ENCODE peak calls at places on chromosomes 12 and 14, in eight cellular contexts. One of them, this sample, is unnamed.

GRCh38 chr14:102525213-102526143 is 15.9 kb upstream of the ANKRD9 start:
- DNase-seq in suprapubic skin: no peak
- DNase-seq in transverse colon: peak; percentile 63
- DNase-seq in ovary: no peak
- DNase-seq in A549: peak; percentile 80
- DNase-seq in esophagus muscularis mucosa: no peak
- DNase-seq in K562: no peak
- DNase-seq in upper lobe of left lung: peak; percentile 53
- DNase-seq in this sample: no peak

GRCh38 chr12:90499793-90500192 is 455.2 kb downstream of the CCER1 start:
- DNase-seq in suprapubic skin: no peak
- DNase-seq in transverse colon: no peak
- DNase-seq in ovary: no peak
- DNase-seq in A549: no peak
- DNase-seq in esophagus muscularis mucosa: no peak
- DNase-seq in K562: no peak
- DNase-seq in upper lobe of left lung: no peak
- DNase-seq in this sample: no peak

GRCh38 chr12:67594888-67595287 is 53.7 kb upstream of the DYRK2 start:
- DNase-seq in suprapubic skin: no peak
- DNase-seq in transverse colon: no peak
- DNase-seq in ovary: no peak
- DNase-seq in A549: peak; percentile 18
- DNase-seq in esophagus muscularis mucosa: peak; percentile 2
- DNase-seq in K562: no peak
- DNase-seq in upper lobe of left lung: no peak
- DNase-seq in this sample: no peak

GRCh38 chr12:55713721-55714120 is 2.1 kb upstream of the BLOC1S1 start:
- DNase-seq in suprapubic skin: no peak
- DNase-seq in transverse colon: no peak
- DNase-seq in ovary: no peak
- DNase-seq in A549: peak; percentile 40
- DNase-seq in esophagus muscularis mucosa: no peak
- DNase-seq in K562: no peak
- DNase-seq in upper lobe of left lung: no peak
- DNase-seq in this sample: no peak

GRCh38 chr14:93456356-93456755 is 25.6 kb downstream of the UNC79 start:
- DNase-seq in suprapubic skin: no peak
- DNase-seq in transverse colon: no peak
- DNase-seq in ovary: no peak
- DNase-seq in A549: no peak
- DNase-seq in esophagus muscularis mucosa: no peak
- DNase-seq in K562: no peak
- DNase-seq in upper lobe of left lung: no peak
- DNase-seq in this sample: no peak

GRCh38 chr14:60915781-60916180 is 65.1 kb downstream of the TRMT5 start:
- DNase-seq in suprapubic skin: no peak
- DNase-seq in transverse colon: no peak
- DNase-seq in ovary: no peak
- DNase-seq in A549: no peak
- DNase-seq in esophagus muscularis mucosa: no peak
- DNase-seq in K562: no peak
- DNase-seq in upper lobe of left lung: no peak
- DNase-seq in this sample: no peak

GRCh38 chr14:104387000-104387384 is 192.6 kb upstream of the C14orf180 start:
- DNase-seq in suprapubic skin: peak; percentile 9
- DNase-seq in transverse colon: no peak
- DNase-seq in ovary: peak; percentile 3
- DNase-seq in A549: no peak
- DNase-seq in esophagus muscularis mucosa: no peak
- DNase-seq in K562: no peak
- DNase-seq in upper lobe of left lung: no peak
- DNase-seq in this sample: peak; percentile 10

GRCh38 chr12:85549658-85550057 is 269.6 kb downstream of the ALX1 start:
- DNase-seq in suprapubic skin: no peak
- DNase-seq in transverse colon: no peak
- DNase-seq in ovary: no peak
- DNase-seq in A549: no peak
- DNase-seq in esophagus muscularis mucosa: no peak
- DNase-seq in K562: no peak
- DNase-seq in upper lobe of left lung: no peak
- DNase-seq in this sample: no peak

DNA sequence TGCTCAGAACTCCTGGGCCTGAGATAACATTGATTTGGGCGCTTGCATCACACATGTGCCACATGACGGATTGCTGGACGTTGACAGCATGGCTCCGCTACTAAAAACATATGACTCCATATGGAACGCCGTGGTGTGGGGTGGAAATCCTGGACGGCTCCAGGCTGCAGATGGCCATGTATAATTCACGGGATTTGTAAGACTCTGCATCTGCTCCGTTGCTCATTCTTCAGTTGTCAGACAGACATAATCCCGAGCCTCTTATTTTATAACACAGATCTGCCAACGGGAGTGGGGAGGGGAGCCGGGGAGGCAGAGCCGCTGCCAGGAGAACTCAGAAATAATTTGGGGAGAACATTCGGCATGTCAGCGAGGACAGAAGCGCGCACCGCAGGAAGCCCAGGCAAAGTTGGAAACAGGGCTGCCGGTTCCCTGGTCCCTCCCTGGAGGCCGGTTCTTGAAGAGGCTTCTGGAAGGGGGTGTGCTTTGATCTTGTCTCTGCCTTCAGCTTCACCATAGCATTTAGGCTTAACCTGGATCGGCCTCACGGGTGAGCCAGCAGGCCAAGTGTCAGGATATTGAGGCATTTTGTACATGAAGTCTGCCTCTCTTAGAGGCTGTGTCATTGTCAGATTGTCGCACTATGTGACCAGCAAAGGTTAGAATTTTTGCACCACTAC is 45.8 kb upstream of the MYL2 start:
- DNase-seq in suprapubic skin: no peak
- DNase-seq in transverse colon: no peak
- DNase-seq in ovary: no peak
- DNase-seq in A549: no peak
- DNase-seq in esophagus muscularis mucosa: no peak
- DNase-seq in K562: no peak
- DNase-seq in upper lobe of left lung: no peak
- DNase-seq in this sample: no peak
- TF ChIP-seq EP300 in suprapubic skin: no peak
- TF ChIP-seq EP300 in transverse colon: no peak
- TF ChIP-seq EP300 in ovary: no peak
- TF ChIP-seq EP300 in A549: no peak
- TF ChIP-seq EP300 in esophagus muscularis mucosa: no peak
- TF ChIP-seq EP300 in K562: no peak
- TF ChIP-seq EP300 in upper lobe of left lung: no peak
- TF ChIP-seq EP300 in this sample: no peak

DNA sequence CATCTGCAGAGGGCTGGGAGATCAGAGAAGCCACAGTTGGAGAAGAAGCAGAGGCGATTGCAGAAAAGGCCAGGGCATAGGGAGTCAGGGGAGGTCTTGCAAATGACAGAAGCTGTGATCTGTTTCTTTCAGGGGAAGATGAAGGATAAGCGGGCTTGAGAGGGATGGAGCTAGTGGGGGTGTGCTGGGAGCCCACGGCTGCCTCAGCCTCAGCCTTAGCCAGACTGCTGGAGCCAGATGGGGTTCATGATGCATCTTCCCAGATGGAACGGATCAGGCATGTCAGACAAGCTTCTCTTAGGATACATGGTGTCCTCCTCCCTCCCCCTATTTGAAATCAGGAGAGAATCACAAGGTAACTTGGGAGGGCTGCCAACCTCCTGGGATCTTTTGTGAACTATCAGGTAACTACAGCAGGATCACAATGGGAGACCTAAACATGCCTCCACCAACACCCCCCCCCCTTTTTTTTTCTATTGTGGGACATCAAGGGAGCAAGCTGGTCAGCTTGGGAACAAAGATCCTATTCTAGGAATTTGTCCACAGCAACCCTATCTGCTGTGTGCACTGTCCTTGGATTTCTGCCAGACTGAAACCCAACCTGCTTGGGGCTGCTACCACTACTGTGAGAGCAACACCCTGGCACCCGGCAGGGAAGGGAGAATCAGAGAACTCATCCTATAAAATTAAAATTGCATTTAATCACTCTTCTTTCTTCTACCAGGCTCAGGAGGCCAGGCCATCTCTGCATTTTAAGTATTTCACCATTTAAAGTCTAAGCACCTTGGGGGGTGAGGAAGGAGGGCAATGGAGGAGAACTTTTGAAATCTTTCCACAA is 10.7 kb upstream of the ATP2A2 start:
- DNase-seq in suprapubic skin: no peak
- DNase-seq in transverse colon: no peak
- DNase-seq in ovary: peak; percentile 51
- DNase-seq in A549: peak; percentile 82
- DNase-seq in esophagus muscularis mucosa: no peak
- DNase-seq in K562: peak; percentile 70
- DNase-seq in upper lobe of left lung: peak; percentile 25
- DNase-seq in this sample: peak; percentile 87
- TF ChIP-seq EP300 in suprapubic skin: peak; percentile 17
- TF ChIP-seq EP300 in transverse colon: no peak
- TF ChIP-seq EP300 in ovary: no peak
- TF ChIP-seq EP300 in A549: no peak
- TF ChIP-seq EP300 in esophagus muscularis mucosa: no peak
- TF ChIP-seq EP300 in K562: peak; percentile 79
- TF ChIP-seq EP300 in upper lobe of left lung: no peak
- TF ChIP-seq EP300 in this sample: peak; percentile 60

DNA sequence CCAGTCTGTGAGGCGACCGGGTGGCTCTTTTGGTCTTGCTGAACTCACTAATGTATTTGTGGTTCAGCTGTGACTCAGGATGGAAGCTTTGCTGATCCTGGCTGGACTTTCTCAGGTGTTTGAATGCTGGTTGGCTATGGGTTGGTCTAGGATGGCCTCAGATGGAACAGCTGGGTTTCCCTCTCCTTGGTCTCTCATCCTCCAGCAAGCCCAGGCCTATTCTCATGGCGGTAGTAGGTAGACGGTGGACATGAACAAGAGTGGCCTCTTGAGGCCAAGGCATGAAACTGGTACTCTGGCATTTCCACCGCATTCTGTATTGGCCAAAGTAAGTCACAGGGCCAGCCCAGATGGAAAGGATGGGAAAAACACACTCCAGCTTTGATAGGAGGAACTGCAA is 11.8 kb upstream of the POLR3B start:
- DNase-seq in suprapubic skin: no peak
- DNase-seq in transverse colon: no peak
- DNase-seq in ovary: no peak
- DNase-seq in A549: peak; percentile 87
- DNase-seq in esophagus muscularis mucosa: no peak
- DNase-seq in K562: peak; percentile 13
- DNase-seq in upper lobe of left lung: peak; percentile 55
- DNase-seq in this sample: no peak
- TF ChIP-seq EP300 in suprapubic skin: no peak
- TF ChIP-seq EP300 in transverse colon: no peak
- TF ChIP-seq EP300 in ovary: no peak
- TF ChIP-seq EP300 in A549: no peak
- TF ChIP-seq EP300 in esophagus muscularis mucosa: no peak
- TF ChIP-seq EP300 in K562: no peak
- TF ChIP-seq EP300 in upper lobe of left lung: no peak
- TF ChIP-seq EP300 in this sample: no peak

GRCh38 chr12:4250691-4251090 is 22.9 kb upstream of the CCND2 start:
- DNase-seq in suprapubic skin: no peak
- DNase-seq in transverse colon: no peak
- DNase-seq in ovary: no peak
- DNase-seq in A549: no peak
- DNase-seq in esophagus muscularis mucosa: peak; percentile 75
- DNase-seq in K562: no peak
- DNase-seq in upper lobe of left lung: no peak
- DNase-seq in this sample: no peak
- TF ChIP-seq EP300 in suprapubic skin: no peak
- TF ChIP-seq EP300 in transverse colon: no peak
- TF ChIP-seq EP300 in ovary: no peak
- TF ChIP-seq EP300 in A549: no peak
- TF ChIP-seq EP300 in esophagus muscularis mucosa: no peak
- TF ChIP-seq EP300 in K562: no peak
- TF ChIP-seq EP300 in upper lobe of left lung: no peak
- TF ChIP-seq EP300 in this sample: no peak

GRCh38 chr14:95268350-95268749 is 51.4 kb downstream of the CLMN start:
- DNase-seq in suprapubic skin: no peak
- DNase-seq in transverse colon: no peak
- DNase-seq in ovary: no peak
- DNase-seq in A549: no peak
- DNase-seq in esophagus muscularis mucosa: no peak
- DNase-seq in K562: no peak
- DNase-seq in upper lobe of left lung: no peak
- DNase-seq in this sample: no peak
- TF ChIP-seq EP300 in suprapubic skin: no peak
- TF ChIP-seq EP300 in transverse colon: no peak
- TF ChIP-seq EP300 in ovary: no peak
- TF ChIP-seq EP300 in A549: no peak
- TF ChIP-seq EP300 in esophagus muscularis mucosa: no peak
- TF ChIP-seq EP300 in K562: no peak
- TF ChIP-seq EP300 in upper lobe of left lung: no peak
- TF ChIP-seq EP300 in this sample: no peak

This sample was measured in sigmoid colon.